ENCODE peak calls at places on chromosome 9, in four cellular contexts. Q is amniotic stem cell, W is ELF-1, G is RPMI7951. J is an unnamed sample.

GRCh38 chr9:72480931-72481330 is 40.5 kb upstream of the TMC1 start:
- DNase-seq in Q (no peak), G (no peak), W (no peak), J (no peak)

GRCh38 chr9:131864531-131864930 is 124.7 kb upstream of the RAPGEF1 start:
- DNase-seq in Q (no peak), W (no peak), G (no peak), J (no peak)

GRCh38 chr9:84819446-84819845 is 149.9 kb downstream of the NTRK2 start:
- DNase-seq in G (no peak), W (peak), Q (no peak), J (no peak)

GRCh38 chr9:121727295-121728028 is 76.0 kb downstream of the DAB2IP start:
- DNase-seq in G (no peak), W (no peak), Q (no peak), J (no peak)

GRCh38 chr9:34443976-34444375 is 14.4 kb downstream of the FAM219A start:
- DNase-seq in W (no peak), Q (no peak), G (no peak), J (no peak)

GRCh38 chr9:137130176-137130755 is 8.7 kb upstream of the GRIN1 start:
- DNase-seq in G (peak), W (no peak), Q (no peak), J (no peak)

GRCh38 chr9:37062331-37062730 is 28.3 kb upstream of the PAX5 start:
- DNase-seq in G (no peak), W (no peak), Q (no peak), J (no peak)

GRCh38 chr9:121736147-121736721 is 84.8 kb downstream of the DAB2IP start:
- DNase-seq in Q (no peak), W (peak), G (no peak), J (no peak)

GRCh38 chr9:27094640-27095039 is 14.4 kb upstream of the TEK start:
- DNase-seq in Q (peak), W (no peak), G (peak), J (peak)

GRCh38 chr9:36193049-36193448 is 2.3 kb downstream of the CLTA start:
- DNase-seq in W (no peak), G (no peak), Q (no peak), J (no peak)

GRCh38 chr9:120482424-120483186 is 97.4 kb downstream of the CDK5RAP2 start:
- DNase-seq in W (no peak), G (no peak), Q (no peak), J (no peak)

GRCh38 chr9:134185536-134186011 is 21.2 kb upstream of the RNU6ATAC start:
- DNase-seq in W (no peak), G (peak), Q (no peak), J (no peak)

GRCh38 chr9:127158995-127159801 is 36.8 kb upstream of the ANGPTL2 start:
- DNase-seq in G (peak), W (peak), Q (peak), J (no peak)

GRCh38 chr9:83955985-83956287 is 24.1 kb downstream of the HNRNPK start:
- DNase-seq in W (no peak), G (peak), Q (no peak), J (no peak)

GRCh38 chr9:108569624-108570023 is 286.2 kb downstream of the ACTL7B start:
- DNase-seq in G (peak), W (peak), Q (peak), J (peak)

GRCh38 chr9:133125706-133126696 is 5.0 kb upstream of the RALGDS start:
- DNase-seq in G (peak), W (no peak), Q (no peak), J (no peak)

GRCh38 chr9:26949604-26950003 is 2.6 kb upstream of the PLAA start:
- DNase-seq in G (peak), Q (no peak), W (no peak), J (no peak)

GRCh38 chr9:88532320-88532719 is 2.7 kb upstream of the NXNL2 start:
- DNase-seq in G (peak), Q (no peak), W (peak), J (peak)

GRCh38 chr9:108860354-108860753 is 1.7 kb upstream of the ACTL7A start:
- DNase-seq in W (no peak), Q (no peak), G (no peak), J (no peak)

GRCh38 chr9:92619601-92620300 is 50.2 kb downstream of the IPPK start:
- DNase-seq in W (no peak), Q (no peak), G (no peak), J (no peak)

GRCh38 chr9:91302831-91303230 is 58.9 kb downstream of the AUH start:
- DNase-seq in Q (peak), G (peak), W (no peak), J (peak)

GRCh38 chr9:125861405-125862063 is 114.4 kb downstream of the PBX3 start:
- DNase-seq in Q (no peak), W (no peak), G (no peak), J (no peak)

GRCh38 chr9:86242012-86242411 is 17.4 kb downstream of the C9orf153 start:
- DNase-seq in Q (no peak), W (no peak), G (no peak), J (no peak)

GRCh38 chr9:77018058-77019009 is 1.1 kb upstream of the FOXB2 start:
- DNase-seq in Q (no peak), G (no peak), W (peak), J (no peak)

GRCh38 chr9:69542942-69543704 is 129.0 kb downstream of the APBA1 start:
- DNase-seq in G (no peak), W (peak), Q (no peak), J (no peak)

GRCh38 chr9:19527663-19528062 is 118.9 kb downstream of the ACER2 start:
- DNase-seq in W (peak), G (no peak), Q (no peak), J (no peak)

GRCh38 chr9:120583958-120584369 is 4.0 kb upstream of the CDK5RAP2 start:
- DNase-seq in Q (no peak), W (peak), G (peak), J (peak)

J was measured in skeletal muscle cell.